ENCODE peak calls at places on chromosomes 4 and X, in ten cellular contexts. O, A, D, X, M, N, U, C, Y and L are unnamed samples.

GRCh38 chr4:2009651-2010233 is 968 bp upstream of the NELFA start:
- DNase-seq in D (no peak), U (peak), O (peak), N (peak), M (peak), C (peak), A (peak), Y (peak), X (peak), L (peak)

GRCh38 chrX:66110112-66110511 is 53.9 kb upstream of the HEPH start:
- DNase-seq in C (no peak), D (no peak), Y (no peak), U (no peak), N (peak), A (no peak), M (peak), X (no peak), O (peak), L (peak)

GRCh38 chrX:40651620-40652223 is 4.4 kb upstream of the CXorf38 start:
- DNase-seq in O (peak), C (no peak), X (peak), A (peak), N (peak), U (peak), Y (peak), M (peak), D (peak), L (peak)

GRCh38 chrX:133444196-133444595 is 28.9 kb upstream of the GPC4 start:
- DNase-seq in M (no peak), A (no peak), X (no peak), O (no peak), N (peak), D (no peak), Y (no peak), U (peak), C (no peak), L (no peak)

GRCh38 chrX:63394872-63395271 is 43.7 kb upstream of the SPIN4 start:
- DNase-seq in N (no peak), X (no peak), D (no peak), O (no peak), U (no peak), M (no peak), Y (no peak), A (no peak), C (no peak), L (no peak)

GRCh38 chr4:101191302-101192098 is 155.8 kb downstream of the PPP3CA start:
- DNase-seq in U (peak), O (peak), M (peak), D (peak), X (no peak), Y (peak), A (no peak), N (peak), C (no peak), L (no peak)

GRCh38 chr4:103915224-103915869 is 195.6 kb upstream of the TACR3 start:
- DNase-seq in U (peak), M (peak), N (peak), O (no peak), X (no peak), Y (no peak), C (no peak), A (no peak), D (no peak), L (no peak)

GRCh38 chr4:5278213-5278612 is 226.9 kb downstream of the STK32B start:
- DNase-seq in D (no peak), U (no peak), X (no peak), Y (no peak), N (no peak), A (no peak), O (no peak), C (no peak), M (no peak), L (no peak)

GRCh38 chr4:14841801-14842748 is 160.2 kb upstream of the CPEB2 start:
- DNase-seq in C (peak), O (no peak), M (peak), Y (no peak), X (no peak), U (peak), A (no peak), D (no peak), N (no peak), L (no peak)

GRCh38 chr4:175412161-175412560 is 399.9 kb downstream of the GPM6A start:
- DNase-seq in D (peak), A (no peak), O (peak), N (no peak), Y (no peak), X (no peak), C (no peak), U (peak), M (no peak), L (no peak)

GRCh38 chr4:48180234-48180633 is 46.2 kb upstream of the TXK start:
- DNase-seq in Y (no peak), M (no peak), N (no peak), A (no peak), U (peak), C (no peak), D (no peak), O (peak), X (no peak), L (no peak)

GRCh38 chr4:45518832-45519231 is 605.0 kb downstream of the GABRG1 start:
- DNase-seq in C (no peak), D (no peak), X (no peak), U (no peak), N (no peak), A (no peak), O (no peak), Y (no peak), M (no peak), L (no peak)

GRCh38 chr4:147480891-147481576 is at the start of gene EDNRA:
- DNase-seq in X (no peak), M (peak), A (no peak), U (peak), O (peak), Y (no peak), D (no peak), C (no peak), N (peak), L (no peak)

GRCh38 chrX:85111347-85111746 is 107.7 kb downstream of the APOOL start:
- DNase-seq in M (peak), X (no peak), U (no peak), A (no peak), Y (no peak), C (no peak), O (peak), D (no peak), N (peak), L (no peak)

GRCh38 chrX:42119076-42119475 is 195.7 kb upstream of the CASK start:
- DNase-seq in N (peak), M (peak), U (peak), C (peak), A (no peak), Y (peak), D (no peak), O (peak), X (no peak), L (no peak)

GRCh38 chrX:317424-318067 is 1.1 kb downstream of the GTPBP6 start:
- DNase-seq in A (no peak), O (no peak), C (no peak), X (no peak), N (no peak), M (peak), Y (no peak), D (peak), U (no peak), L (no peak)

GRCh38 chrX:41097326-41097725 is 12.1 kb downstream of the USP9X start:
- DNase-seq in N (no peak), Y (no peak), X (no peak), M (no peak), O (no peak), D (no peak), A (no peak), U (no peak), C (no peak), L (no peak)

GRCh38 chr4:84530871-84531270 is 31.8 kb upstream of the NKX6-1 start:
- DNase-seq in D (no peak), Y (no peak), M (no peak), O (peak), C (no peak), U (peak), X (no peak), N (peak), A (no peak), L (no peak)